ENCODE peak calls at places on chromosome 7, in eight cellular contexts. V is esophagus muscularis mucosa; D is naive thymus-derived CD4-positive, alpha-beta T cell; L is heart left ventricle; H is PC-9; T is tibial artery; S is cardiac muscle cell; P is Panc1. B is an unnamed sample. For H3K4me1, the result is how much of the 10 kb centered on the place peaks cover.

GRCh38 chr7:143046334-143046935 is 5.7 kb upstream of the OR6V1 start:
- DNase-seq in V (no peak), D (no peak), L (no peak), H (no peak), T (no peak), S (no peak), P (no peak), B (no peak)

GRCh38 chr7:16816820-16817219 is 12.0 kb upstream of the AGR2 start:
- DNase-seq in V (no peak), D (no peak), L (no peak), H (no peak), T (peak), S (no peak), P (no peak), B (no peak)

GRCh38 chr7:29495618-29496017 is 68.0 kb upstream of the PRR15 start:
- DNase-seq in V (no peak), D (no peak), L (no peak), H (no peak), T (no peak), S (no peak), P (no peak), B (no peak)

GRCh38 chr7:158296798-158297104 is 290.9 kb downstream of the PTPRN2 start:
- DNase-seq in V (no peak), D (no peak), L (no peak), H (no peak), T (no peak), S (no peak), P (no peak), B (no peak)

GRCh38 chr7:38973760-38974159 is 3.9 kb upstream of the POU6F2 start:
- DNase-seq in V (no peak), D (no peak), L (no peak), H (no peak), T (no peak), S (no peak), P (no peak), B (no peak)

GRCh38 chr7:158043461-158044155 is 544.0 kb downstream of the PTPRN2 start:
- DNase-seq in V (no peak), D (no peak), L (no peak), H (no peak), T (peak), S (no peak), P (no peak), B (peak)

GRCh38 chr7:4861673-4862072 is at the start of gene PAPOLB:
- DNase-seq in V (no peak), D (no peak), L (no peak), H (no peak), T (no peak), S (peak), P (no peak), B (no peak)

GRCh38 chr7:55127622-55128081 is 108.8 kb downstream of the EGFR start:
- DNase-seq in V (peak), D (no peak), L (peak), H (no peak), T (peak), S (peak), P (no peak), B (no peak)

GRCh38 chr7:74400420-74401136 is 53.1 kb upstream of the GTF2IRD1 start:
- DNase-seq in V (no peak), D (no peak), L (no peak), H (no peak), T (peak), S (no peak), P (no peak), B (no peak)

GRCh38 chr7:81627565-81628287 is 142.1 kb downstream of the HGF start:
- DNase-seq in V (no peak), D (no peak), L (no peak), H (no peak), T (no peak), S (peak), P (no peak), B (no peak)

GRCh38 chr7:43431020-43431595 is 151.8 kb upstream of the STK17A start:
- DNase-seq in V (peak), D (no peak), L (no peak), H (no peak), T (no peak), S (peak), P (no peak), B (no peak)

GRCh38 chr7:136640977-136641376 is 227.5 kb upstream of the CHRM2 start:
- DNase-seq in V (no peak), D (no peak), L (no peak), H (no peak), T (no peak), S (no peak), P (no peak), B (no peak)

GRCh38 chr7:137846588-137847417 is at the start of gene DGKI:
- DNase-seq in V (no peak), D (no peak), L (no peak), H (no peak), T (no peak), S (peak), P (no peak), B (no peak)

GRCh38 chr7:134553976-134554375 is 5.1 kb downstream of the AKR1B15 start:
- DNase-seq in V (no peak), D (no peak), L (no peak), H (no peak), T (no peak), S (no peak), P (no peak), B (no peak)

GRCh38 chr7:96238976-96239766 is 82.7 kb downstream of the SLC25A13 start:
- DNase-seq in V (no peak), D (no peak), L (no peak), H (no peak), T (no peak), S (peak), P (no peak), B (no peak)

GRCh38 chr7:43869018-43869897 is at the start of gene MRPS24:
- DNase-seq in V (peak), D (peak), L (peak), H (peak), T (peak), S (peak), P (peak), B (peak)

GRCh38 chr7:32088336-32088975 is 18.2 kb upstream of the PDE1C start:
- DNase-seq in V (peak), D (no peak), L (peak), H (no peak), T (no peak), S (no peak), P (no peak), B (no peak)

GRCh38 chr7:2526659-2527504 is 7.3 kb downstream of the LFNG start:
- DNase-seq in V (no peak), D (no peak), L (peak), H (no peak), T (no peak), S (no peak), P (no peak), B (peak)
- H3K4me1 ChIP-seq in V (half or more), D (half or more), L (half or more), H (half or more), T (half or more), S (under half), P (half or more), B (under half)

GRCh38 chr7:57204411-57204811 is 72.2 kb upstream of the ZNF479 start:
- DNase-seq in V (no peak), D (no peak), L (no peak), H (no peak), T (no peak), S (no peak), P (no peak), B (peak)

GRCh38 chr7:57205000-57205399 is 72.8 kb upstream of the ZNF479 start:
- DNase-seq in V (no peak), D (no peak), L (no peak), H (no peak), T (no peak), S (no peak), P (no peak), B (no peak)

GRCh38 chr7:57201895-57202210 is 69.6 kb upstream of the ZNF479 start:
- DNase-seq in V (no peak), D (no peak), L (no peak), H (no peak), T (no peak), S (no peak), P (no peak), B (no peak)

GRCh38 chr7:57202274-57202673 is 70.0 kb upstream of the ZNF479 start:
- DNase-seq in V (no peak), D (no peak), L (no peak), H (no peak), T (no peak), S (no peak), P (no peak), B (peak)

DNA sequence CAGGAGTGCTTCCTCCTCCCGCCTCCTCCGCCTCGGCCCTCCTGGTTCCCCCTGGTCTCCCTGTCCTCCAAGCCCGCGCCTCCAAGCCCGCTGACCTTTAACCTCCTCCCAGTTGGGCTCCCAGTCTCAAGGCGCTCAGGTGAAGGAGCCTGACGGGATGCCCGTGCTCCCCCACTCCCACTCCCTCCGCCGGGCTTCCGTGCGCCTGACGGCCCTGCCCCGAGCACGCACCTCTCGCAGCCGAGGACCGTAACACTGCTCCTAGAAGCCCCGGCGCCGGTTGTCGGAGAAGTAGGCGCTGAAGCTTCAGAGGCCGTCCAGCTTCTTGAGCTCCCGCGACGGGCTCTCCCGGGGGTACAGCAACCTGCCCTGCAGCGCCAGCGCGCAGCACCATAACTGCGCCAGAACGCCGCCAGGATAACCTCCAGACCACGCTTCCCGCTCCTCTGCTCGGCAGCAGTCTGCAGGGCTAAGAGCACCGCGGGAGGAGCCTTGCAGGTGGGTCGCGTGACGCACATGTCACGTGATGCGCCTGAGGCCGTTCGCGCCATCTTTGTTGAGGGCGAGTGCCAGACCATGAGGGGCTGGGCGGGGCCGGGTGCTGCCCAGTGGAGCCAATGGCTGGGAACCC is 71.0 kb upstream of the ZNF479 start:
- DNase-seq in V (no peak), D (no peak), L (no peak), H (no peak), T (no peak), S (no peak), P (no peak), B (no peak)
- H3K4me3 ChIP-seq in V (no peak), D (no peak), L (no peak), H (no peak), T (no peak), S (no peak), P (no peak), B (no peak)

DNA sequence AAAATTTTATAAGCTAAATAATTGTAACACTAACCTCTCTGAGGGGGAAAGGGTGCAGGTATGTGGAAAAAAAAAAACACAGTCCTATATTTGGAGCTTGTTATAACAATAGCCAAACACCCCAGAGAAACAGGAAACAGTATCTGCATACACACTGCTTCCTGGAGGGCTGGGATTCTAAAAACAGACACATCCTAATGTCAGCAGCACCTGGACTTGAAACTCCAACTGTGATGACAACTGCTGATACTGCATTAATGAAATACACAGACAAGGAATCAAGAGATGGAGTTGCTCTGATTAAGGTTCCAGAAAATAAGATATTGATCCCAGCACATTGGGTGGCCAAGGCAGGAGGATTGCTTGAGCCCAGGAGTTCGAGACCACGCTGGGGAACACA is 9.3 kb downstream of the DAGLB start:
- DNase-seq in V (no peak), D (no peak), L (no peak), H (no peak), T (no peak), S (no peak), P (no peak), B (no peak)
- H3K4me1 ChIP-seq in V (under half), D (under half), L (half or more), H (under half), T (under half), S (under half), P (under half), B (under half)

GRCh38 chr7:3301472-3301778 is 373 bp downstream of the SDK1 start:
- DNase-seq in V (no peak), D (no peak), L (no peak), H (no peak), T (no peak), S (no peak), P (no peak), B (no peak)

GRCh38 chr7:3301831-3302618 is 973 bp downstream of the SDK1 start:
- DNase-seq in V (peak), D (peak), L (no peak), H (no peak), T (no peak), S (peak), P (peak), B (no peak)

GRCh38 chr7:3300221-3300650 is 816 bp upstream of the SDK1 start:
- DNase-seq in V (peak), D (no peak), L (no peak), H (no peak), T (no peak), S (no peak), P (no peak), B (no peak)

GRCh38 chr7:3300651-3301471 is at the start of gene SDK1:
- DNase-seq in V (peak), D (peak), L (peak), H (peak), T (peak), S (peak), P (peak), B (peak)

GRCh38 chr7:3302681-3303320 is 1.7 kb downstream of the SDK1 start:
- DNase-seq in V (no peak), D (no peak), L (no peak), H (no peak), T (no peak), S (no peak), P (no peak), B (no peak)
- H3K4me3 ChIP-seq in V (peak), D (no peak), L (peak), H (peak), T (peak), S (peak), P (peak), B (no peak)

GRCh38 chr7:23336799-23337283 is 37.7 kb downstream of the MALSU1 start:
- DNase-seq in V (no peak), D (no peak), L (no peak), H (no peak), T (no peak), S (no peak), P (no peak), B (no peak)

GRCh38 chr7:23334482-23335056 is 35.4 kb downstream of the MALSU1 start:
- DNase-seq in V (no peak), D (no peak), L (peak), H (peak), T (no peak), S (peak), P (peak), B (peak)

GRCh38 chr7:23333671-23334246 is 34.6 kb downstream of the MALSU1 start:
- DNase-seq in V (no peak), D (no peak), L (peak), H (peak), T (peak), S (peak), P (peak), B (no peak)

GRCh38 chr7:23335621-23336020 is 36.5 kb downstream of the MALSU1 start:
- DNase-seq in V (no peak), D (no peak), L (no peak), H (no peak), T (no peak), S (peak), P (no peak), B (no peak)

GRCh38 chr7:23335141-23335540 is 36.0 kb downstream of the MALSU1 start:
- DNase-seq in V (no peak), D (no peak), L (no peak), H (peak), T (no peak), S (no peak), P (no peak), B (no peak)
- H3K4me1 ChIP-seq in V (under half), D (under half), L (under half), H (half or more), T (under half), S (under half), P (half or more), B (under half)

B was measured in right lobe of liver.